ENCODE peak calls at places on chromosome 3, in nine cellular contexts. One of them, this sample, is unnamed.

GRCh38 chr3:14563946-14564539 is 23.9 kb upstream of the GRIP2 start:
- DNase-seq in activated CD4-positive, alpha-beta T cell treated with anti-CD3 and anti-CD28 coated beads for 24 hours: no peak
- DNase-seq in ELR: no peak
- DNase-seq in GF-D8: no peak
- DNase-seq in neural progenitor cell: no peak
- DNase-seq in EL: no peak
- DNase-seq in HuH-7.5: no peak
- DNase-seq in progenitor cell of endocrine pancreas: no peak
- DNase-seq in HCT116: no peak
- DNase-seq in this sample: no peak

GRCh38 chr3:66053009-66053782 is 14.5 kb upstream of the MAGI1 start:
- DNase-seq in HCT116: no peak
- DNase-seq in progenitor cell of endocrine pancreas: no peak
- DNase-seq in activated CD4-positive, alpha-beta T cell treated with anti-CD3 and anti-CD28 coated beads for 24 hours: no peak
- DNase-seq in GF-D8: no peak
- DNase-seq in ELR: no peak
- DNase-seq in neural progenitor cell: no peak
- DNase-seq in HuH-7.5: no peak
- DNase-seq in EL: no peak
- DNase-seq in this sample: no peak

GRCh38 chr3:194471863-194472262 is 14.9 kb downstream of the ATP13A3 start:
- DNase-seq in HuH-7.5: no peak
- DNase-seq in progenitor cell of endocrine pancreas: no peak
- DNase-seq in neural progenitor cell: no peak
- DNase-seq in EL: no peak
- DNase-seq in HCT116: no peak
- DNase-seq in activated CD4-positive, alpha-beta T cell treated with anti-CD3 and anti-CD28 coated beads for 24 hours: no peak
- DNase-seq in ELR: no peak
- DNase-seq in GF-D8: no peak
- DNase-seq in this sample: no peak

GRCh38 chr3:115825046-115825445 is 201.7 kb downstream of the GAP43 start:
- DNase-seq in HuH-7.5: no peak
- DNase-seq in GF-D8: no peak
- DNase-seq in EL: peak; percentile 49
- DNase-seq in activated CD4-positive, alpha-beta T cell treated with anti-CD3 and anti-CD28 coated beads for 24 hours: no peak
- DNase-seq in neural progenitor cell: no peak
- DNase-seq in progenitor cell of endocrine pancreas: no peak
- DNase-seq in HCT116: no peak
- DNase-seq in ELR: peak; percentile 31
- DNase-seq in this sample: no peak

GRCh38 chr3:56879453-56880224 is 77.9 kb upstream of the ARHGEF3 start:
- DNase-seq in EL: no peak
- DNase-seq in HCT116: no peak
- DNase-seq in ELR: peak; percentile 60
- DNase-seq in neural progenitor cell: no peak
- DNase-seq in activated CD4-positive, alpha-beta T cell treated with anti-CD3 and anti-CD28 coated beads for 24 hours: no peak
- DNase-seq in GF-D8: no peak
- DNase-seq in HuH-7.5: no peak
- DNase-seq in progenitor cell of endocrine pancreas: no peak
- DNase-seq in this sample: no peak

GRCh38 chr3:151008699-151009098 is 36.2 kb upstream of the CLRN1 start:
- DNase-seq in HuH-7.5: no peak
- DNase-seq in neural progenitor cell: peak; percentile 53
- DNase-seq in ELR: peak; percentile 70
- DNase-seq in EL: peak; percentile 42
- DNase-seq in GF-D8: no peak
- DNase-seq in activated CD4-positive, alpha-beta T cell treated with anti-CD3 and anti-CD28 coated beads for 24 hours: no peak
- DNase-seq in progenitor cell of endocrine pancreas: no peak
- DNase-seq in HCT116: peak; percentile 13
- DNase-seq in this sample: no peak

GRCh38 chr3:114179575-114179974 is 723 bp upstream of the DRD3 start:
- DNase-seq in HCT116: peak; percentile 15
- DNase-seq in HuH-7.5: no peak
- DNase-seq in activated CD4-positive, alpha-beta T cell treated with anti-CD3 and anti-CD28 coated beads for 24 hours: no peak
- DNase-seq in progenitor cell of endocrine pancreas: no peak
- DNase-seq in neural progenitor cell: peak; percentile 39
- DNase-seq in EL: peak; percentile 24
- DNase-seq in ELR: peak; percentile 53
- DNase-seq in GF-D8: no peak
- DNase-seq in this sample: no peak

GRCh38 chr3:36483709-36484108 is 103.4 kb downstream of the STAC start:
- DNase-seq in progenitor cell of endocrine pancreas: no peak
- DNase-seq in activated CD4-positive, alpha-beta T cell treated with anti-CD3 and anti-CD28 coated beads for 24 hours: no peak
- DNase-seq in HCT116: no peak
- DNase-seq in neural progenitor cell: no peak
- DNase-seq in ELR: no peak
- DNase-seq in HuH-7.5: no peak
- DNase-seq in GF-D8: no peak
- DNase-seq in EL: no peak
- DNase-seq in this sample: no peak

GRCh38 chr3:195212749-195213085 is 58.2 kb downstream of the XXYLT1 start:
- DNase-seq in progenitor cell of endocrine pancreas: no peak
- DNase-seq in neural progenitor cell: no peak
- DNase-seq in HuH-7.5: no peak
- DNase-seq in ELR: no peak
- DNase-seq in HCT116: no peak
- DNase-seq in activated CD4-positive, alpha-beta T cell treated with anti-CD3 and anti-CD28 coated beads for 24 hours: no peak
- DNase-seq in GF-D8: no peak
- DNase-seq in EL: no peak
- DNase-seq in this sample: no peak

GRCh38 chr3:127206611-127207516 is 13.9 kb downstream of the PRR23E start:
- DNase-seq in activated CD4-positive, alpha-beta T cell treated with anti-CD3 and anti-CD28 coated beads for 24 hours: no peak
- DNase-seq in EL: no peak
- DNase-seq in ELR: no peak
- DNase-seq in HCT116: no peak
- DNase-seq in HuH-7.5: no peak
- DNase-seq in progenitor cell of endocrine pancreas: no peak
- DNase-seq in neural progenitor cell: no peak
- DNase-seq in GF-D8: no peak
- DNase-seq in this sample: no peak

GRCh38 chr3:177835917-177836316 is 638.6 kb upstream of the TBL1XR1 start:
- DNase-seq in ELR: peak; percentile 97
- DNase-seq in HCT116: no peak
- DNase-seq in activated CD4-positive, alpha-beta T cell treated with anti-CD3 and anti-CD28 coated beads for 24 hours: no peak
- DNase-seq in GF-D8: no peak
- DNase-seq in neural progenitor cell: no peak
- DNase-seq in progenitor cell of endocrine pancreas: no peak
- DNase-seq in HuH-7.5: no peak
- DNase-seq in EL: peak; percentile 95
- DNase-seq in this sample: no peak

GRCh38 chr3:147977001-147977400 is 567.8 kb downstream of the ZIC1 start:
- DNase-seq in neural progenitor cell: no peak
- DNase-seq in HCT116: no peak
- DNase-seq in ELR: peak; percentile 12
- DNase-seq in HuH-7.5: no peak
- DNase-seq in GF-D8: no peak
- DNase-seq in EL: peak; percentile 20
- DNase-seq in progenitor cell of endocrine pancreas: no peak
- DNase-seq in activated CD4-positive, alpha-beta T cell treated with anti-CD3 and anti-CD28 coated beads for 24 hours: no peak
- DNase-seq in this sample: no peak

GRCh38 chr3:129413687-129414506 is 14.5 kb downstream of the EFCAB12 start:
- DNase-seq in HuH-7.5: peak; percentile 67
- DNase-seq in HCT116: no peak
- DNase-seq in activated CD4-positive, alpha-beta T cell treated with anti-CD3 and anti-CD28 coated beads for 24 hours: no peak
- DNase-seq in GF-D8: no peak
- DNase-seq in neural progenitor cell: no peak
- DNase-seq in progenitor cell of endocrine pancreas: no peak
- DNase-seq in ELR: peak; percentile 90
- DNase-seq in EL: peak; percentile 85
- DNase-seq in this sample: no peak

GRCh38 chr3:159787794-159788205 is 200.8 kb upstream of the IL12A start:
- DNase-seq in progenitor cell of endocrine pancreas: no peak
- DNase-seq in neural progenitor cell: no peak
- DNase-seq in HuH-7.5: no peak
- DNase-seq in EL: peak; percentile 81
- DNase-seq in GF-D8: no peak
- DNase-seq in activated CD4-positive, alpha-beta T cell treated with anti-CD3 and anti-CD28 coated beads for 24 hours: no peak
- DNase-seq in ELR: peak; percentile 47
- DNase-seq in HCT116: no peak
- DNase-seq in this sample: no peak

GRCh38 chr3:62803276-62803675 is 71.9 kb downstream of the CADPS start:
- DNase-seq in activated CD4-positive, alpha-beta T cell treated with anti-CD3 and anti-CD28 coated beads for 24 hours: no peak
- DNase-seq in EL: no peak
- DNase-seq in GF-D8: no peak
- DNase-seq in HCT116: no peak
- DNase-seq in neural progenitor cell: no peak
- DNase-seq in progenitor cell of endocrine pancreas: no peak
- DNase-seq in HuH-7.5: no peak
- DNase-seq in ELR: no peak
- DNase-seq in this sample: no peak

GRCh38 chr3:85360742-85361387 is 402.1 kb downstream of the CADM2 start:
- DNase-seq in progenitor cell of endocrine pancreas: peak; percentile 35
- DNase-seq in HCT116: no peak
- DNase-seq in GF-D8: peak; percentile 4
- DNase-seq in ELR: no peak
- DNase-seq in activated CD4-positive, alpha-beta T cell treated with anti-CD3 and anti-CD28 coated beads for 24 hours: no peak
- DNase-seq in neural progenitor cell: peak; percentile 65
- DNase-seq in HuH-7.5: peak; percentile 7
- DNase-seq in EL: no peak
- DNase-seq in this sample: peak; percentile 36

GRCh38 chr3:188272481-188273372 is 118.8 kb downstream of the LPP start:
- DNase-seq in HuH-7.5: no peak
- DNase-seq in progenitor cell of endocrine pancreas: no peak
- DNase-seq in EL: peak; percentile 95
- DNase-seq in ELR: peak; percentile 96
- DNase-seq in HCT116: no peak
- DNase-seq in activated CD4-positive, alpha-beta T cell treated with anti-CD3 and anti-CD28 coated beads for 24 hours: no peak
- DNase-seq in neural progenitor cell: no peak
- DNase-seq in GF-D8: no peak
- DNase-seq in this sample: no peak

GRCh38 chr3:141240290-141241247 is 8.9 kb downstream of the PXYLP1 start:
- DNase-seq in EL: peak; percentile 70
- DNase-seq in HuH-7.5: no peak
- DNase-seq in neural progenitor cell: no peak
- DNase-seq in progenitor cell of endocrine pancreas: no peak
- DNase-seq in ELR: peak; percentile 54
- DNase-seq in GF-D8: no peak
- DNase-seq in activated CD4-positive, alpha-beta T cell treated with anti-CD3 and anti-CD28 coated beads for 24 hours: no peak
- DNase-seq in HCT116: no peak
- DNase-seq in this sample: no peak

This sample was measured in SIG-M5.